ENCODE peak calls at places on chromosome 13, in ten cellular contexts. One of them, this sample, is unnamed.

GRCh38 chr13:48404952-48405351 is 8.0 kb downstream of the LPAR6 start:
- DNase-seq in hepatocyte: no peak
- DNase-seq in lower lobe of right lung: no peak
- DNase-seq in ascending aorta: no peak
- DNase-seq in K562: no peak
- DNase-seq in Peyer's patch: no peak
- DNase-seq in choroid plexus epithelial cell: peak
- DNase-seq in kidney: no peak
- DNase-seq in AG09309: no peak
- DNase-seq in thoracic aorta: no peak
- DNase-seq in this sample: peak

GRCh38 chr13:23828866-23829265 is 60.3 kb downstream of the MIPEP start:
- DNase-seq in hepatocyte: no peak
- DNase-seq in lower lobe of right lung: no peak
- DNase-seq in ascending aorta: no peak
- DNase-seq in K562: no peak
- DNase-seq in Peyer's patch: no peak
- DNase-seq in choroid plexus epithelial cell: peak
- DNase-seq in kidney: no peak
- DNase-seq in AG09309: peak
- DNase-seq in thoracic aorta: no peak
- DNase-seq in this sample: peak

GRCh38 chr13:29402168-29402621 is 193.3 kb downstream of the SLC7A1 start:
- DNase-seq in hepatocyte: peak
- DNase-seq in lower lobe of right lung: no peak
- DNase-seq in ascending aorta: no peak
- DNase-seq in K562: peak
- DNase-seq in Peyer's patch: no peak
- DNase-seq in choroid plexus epithelial cell: peak
- DNase-seq in kidney: no peak
- DNase-seq in AG09309: no peak
- DNase-seq in thoracic aorta: no peak
- DNase-seq in this sample: no peak

GRCh38 chr13:79566118-79566517 is 85.2 kb downstream of the NDFIP2 start:
- DNase-seq in hepatocyte: no peak
- DNase-seq in lower lobe of right lung: no peak
- DNase-seq in ascending aorta: no peak
- DNase-seq in K562: no peak
- DNase-seq in Peyer's patch: no peak
- DNase-seq in choroid plexus epithelial cell: no peak
- DNase-seq in kidney: no peak
- DNase-seq in AG09309: no peak
- DNase-seq in thoracic aorta: no peak
- DNase-seq in this sample: no peak

GRCh38 chr13:48094404-48094780 is 512 bp downstream of the MED4 start:
- DNase-seq in hepatocyte: no peak
- DNase-seq in lower lobe of right lung: no peak
- DNase-seq in ascending aorta: no peak
- DNase-seq in K562: peak
- DNase-seq in Peyer's patch: no peak
- DNase-seq in choroid plexus epithelial cell: peak
- DNase-seq in kidney: no peak
- DNase-seq in AG09309: no peak
- DNase-seq in thoracic aorta: no peak
- DNase-seq in this sample: peak

GRCh38 chr13:94481966-94482365 is 2.5 kb upstream of the DCT start:
- DNase-seq in hepatocyte: peak
- DNase-seq in lower lobe of right lung: no peak
- DNase-seq in ascending aorta: no peak
- DNase-seq in K562: no peak
- DNase-seq in Peyer's patch: no peak
- DNase-seq in choroid plexus epithelial cell: peak
- DNase-seq in kidney: no peak
- DNase-seq in AG09309: peak
- DNase-seq in thoracic aorta: no peak
- DNase-seq in this sample: peak

GRCh38 chr13:49086711-49087110 is 111.0 kb downstream of the FNDC3A start:
- DNase-seq in hepatocyte: no peak
- DNase-seq in lower lobe of right lung: no peak
- DNase-seq in ascending aorta: no peak
- DNase-seq in K562: no peak
- DNase-seq in Peyer's patch: no peak
- DNase-seq in choroid plexus epithelial cell: peak
- DNase-seq in kidney: no peak
- DNase-seq in AG09309: peak
- DNase-seq in thoracic aorta: no peak
- DNase-seq in this sample: peak

GRCh38 chr13:32086366-32086765 is 54.8 kb downstream of the FRY start:
- DNase-seq in hepatocyte: no peak
- DNase-seq in lower lobe of right lung: no peak
- DNase-seq in ascending aorta: no peak
- DNase-seq in K562: no peak
- DNase-seq in Peyer's patch: no peak
- DNase-seq in choroid plexus epithelial cell: no peak
- DNase-seq in kidney: no peak
- DNase-seq in AG09309: peak
- DNase-seq in thoracic aorta: no peak
- DNase-seq in this sample: peak

GRCh38 chr13:60229708-60230272 is 66.1 kb upstream of the DIAPH3 start:
- DNase-seq in hepatocyte: peak
- DNase-seq in lower lobe of right lung: no peak
- DNase-seq in ascending aorta: no peak
- DNase-seq in K562: peak
- DNase-seq in Peyer's patch: no peak
- DNase-seq in choroid plexus epithelial cell: no peak
- DNase-seq in kidney: no peak
- DNase-seq in AG09309: no peak
- DNase-seq in thoracic aorta: no peak
- DNase-seq in this sample: no peak

GRCh38 chr13:73657821-73658540 is 476.2 kb downstream of the KLF12 start:
- DNase-seq in hepatocyte: no peak
- DNase-seq in lower lobe of right lung: no peak
- DNase-seq in ascending aorta: peak
- DNase-seq in K562: no peak
- DNase-seq in Peyer's patch: no peak
- DNase-seq in choroid plexus epithelial cell: peak
- DNase-seq in kidney: no peak
- DNase-seq in AG09309: no peak
- DNase-seq in thoracic aorta: peak
- DNase-seq in this sample: peak

GRCh38 chr13:32314271-32314967 is 744 bp downstream of the ZAR1L start:
- DNase-seq in hepatocyte: no peak
- DNase-seq in lower lobe of right lung: peak
- DNase-seq in ascending aorta: peak
- DNase-seq in K562: no peak
- DNase-seq in Peyer's patch: peak
- DNase-seq in choroid plexus epithelial cell: no peak
- DNase-seq in kidney: peak
- DNase-seq in AG09309: no peak
- DNase-seq in thoracic aorta: no peak
- DNase-seq in this sample: no peak

GRCh38 chr13:99509477-99509876 is 8.2 kb downstream of the TM9SF2 start:
- DNase-seq in hepatocyte: no peak
- DNase-seq in lower lobe of right lung: no peak
- DNase-seq in ascending aorta: no peak
- DNase-seq in K562: no peak
- DNase-seq in Peyer's patch: no peak
- DNase-seq in choroid plexus epithelial cell: no peak
- DNase-seq in kidney: no peak
- DNase-seq in AG09309: no peak
- DNase-seq in thoracic aorta: no peak
- DNase-seq in this sample: no peak

DNA sequence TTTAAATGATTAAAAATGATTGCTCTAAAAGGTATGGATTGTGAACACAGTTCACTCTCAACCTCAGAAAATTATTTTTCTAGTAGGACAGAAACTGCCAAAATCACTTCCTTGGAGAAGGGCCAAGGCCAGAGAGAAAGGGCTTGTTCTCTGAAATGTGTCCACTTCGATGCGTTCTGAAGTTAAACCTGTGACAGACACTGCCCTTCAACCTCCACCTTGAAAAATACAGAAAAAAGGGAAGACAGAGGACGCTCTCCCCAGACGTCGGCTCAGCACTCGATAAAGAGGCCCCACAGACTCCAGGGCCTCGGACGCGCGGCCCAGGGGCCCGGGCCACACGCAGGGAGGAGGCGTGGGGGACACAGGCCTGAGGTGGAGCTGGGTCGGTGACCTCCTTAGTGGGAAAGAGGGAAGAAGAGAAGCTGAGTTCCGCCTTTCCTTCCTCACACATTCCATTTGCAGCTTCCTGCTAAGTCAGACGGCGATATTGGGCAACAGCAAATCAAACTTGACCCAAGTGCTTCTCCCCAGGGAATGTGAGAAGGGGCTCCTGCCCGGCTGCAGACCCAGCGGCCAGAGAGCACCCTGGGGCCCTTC is 63.6 kb downstream of the RASA3 start:
- DNase-seq in hepatocyte: no peak
- DNase-seq in lower lobe of right lung: no peak
- DNase-seq in ascending aorta: no peak
- DNase-seq in K562: no peak
- DNase-seq in Peyer's patch: peak
- DNase-seq in choroid plexus epithelial cell: peak
- DNase-seq in kidney: peak
- DNase-seq in AG09309: no peak
- DNase-seq in thoracic aorta: no peak
- DNase-seq in this sample: peak
- H3K4me3 ChIP-seq in hepatocyte: no peak
- H3K4me3 ChIP-seq in lower lobe of right lung: peak
- H3K4me3 ChIP-seq in ascending aorta: no peak
- H3K4me3 ChIP-seq in K562: no peak
- H3K4me3 ChIP-seq in Peyer's patch: no peak
- H3K4me3 ChIP-seq in choroid plexus epithelial cell: no peak
- H3K4me3 ChIP-seq in kidney: no peak
- H3K4me3 ChIP-seq in AG09309: no peak
- H3K4me3 ChIP-seq in thoracic aorta: peak
- H3K4me3 ChIP-seq in this sample: peak

DNA sequence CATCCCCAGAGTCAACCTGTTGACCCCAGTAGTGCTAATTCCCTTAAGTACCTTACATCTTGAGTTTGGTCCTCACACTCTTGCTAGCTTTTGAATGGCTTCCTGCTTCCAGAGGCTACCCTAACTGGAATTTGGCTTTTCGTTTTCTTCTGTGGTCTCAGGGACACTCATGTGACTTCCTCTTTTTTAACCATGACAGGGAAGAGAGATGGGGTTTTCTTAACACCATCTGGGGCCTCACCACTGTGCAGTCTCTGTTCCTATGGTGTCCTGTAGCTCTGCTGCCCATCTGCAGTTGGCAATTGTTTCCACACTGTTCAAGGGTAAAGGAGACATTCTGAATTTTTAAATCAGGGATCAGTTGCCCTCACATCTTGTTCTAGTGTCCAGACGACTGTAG is 66.7 kb downstream of the SLC10A2 start:
- DNase-seq in hepatocyte: no peak
- DNase-seq in lower lobe of right lung: no peak
- DNase-seq in ascending aorta: no peak
- DNase-seq in K562: no peak
- DNase-seq in Peyer's patch: no peak
- DNase-seq in choroid plexus epithelial cell: no peak
- DNase-seq in kidney: no peak
- DNase-seq in AG09309: no peak
- DNase-seq in thoracic aorta: no peak
- DNase-seq in this sample: no peak
- TF ChIP-seq CTCF in hepatocyte: no peak
- TF ChIP-seq CTCF in lower lobe of right lung: no peak
- TF ChIP-seq CTCF in ascending aorta: no peak
- TF ChIP-seq CTCF in K562: no peak
- TF ChIP-seq CTCF in Peyer's patch: no peak
- TF ChIP-seq CTCF in choroid plexus epithelial cell: no peak
- TF ChIP-seq CTCF in kidney: no peak
- TF ChIP-seq CTCF in AG09309: no peak
- TF ChIP-seq CTCF in thoracic aorta: no peak
- TF ChIP-seq CTCF in this sample: no peak

DNA sequence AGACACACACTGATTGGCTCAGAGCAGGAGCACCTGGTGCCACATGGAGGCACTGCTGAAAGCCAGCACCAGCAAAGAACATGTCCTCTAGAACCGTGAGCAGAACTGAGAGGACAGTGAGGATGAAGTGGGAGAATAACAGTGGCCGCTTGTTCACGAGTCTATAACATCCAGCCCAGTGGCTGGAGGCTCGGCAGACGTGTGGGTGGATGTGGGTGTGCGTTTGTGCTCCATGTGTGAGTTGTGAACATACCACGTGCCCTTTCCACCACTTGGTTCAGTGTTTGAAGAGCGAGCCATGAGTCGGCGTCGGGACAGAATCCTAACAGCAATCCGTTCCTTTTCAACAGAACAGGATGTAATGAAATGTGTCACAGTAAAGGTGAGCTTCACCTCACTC is 113.0 kb downstream of the SOX1 start:
- DNase-seq in hepatocyte: no peak
- DNase-seq in lower lobe of right lung: no peak
- DNase-seq in ascending aorta: no peak
- DNase-seq in K562: no peak
- DNase-seq in Peyer's patch: no peak
- DNase-seq in choroid plexus epithelial cell: no peak
- DNase-seq in kidney: no peak
- DNase-seq in AG09309: no peak
- DNase-seq in thoracic aorta: no peak
- DNase-seq in this sample: no peak
- H3K4me3 ChIP-seq in hepatocyte: no peak
- H3K4me3 ChIP-seq in lower lobe of right lung: no peak
- H3K4me3 ChIP-seq in ascending aorta: no peak
- H3K4me3 ChIP-seq in K562: no peak
- H3K4me3 ChIP-seq in Peyer's patch: no peak
- H3K4me3 ChIP-seq in choroid plexus epithelial cell: no peak
- H3K4me3 ChIP-seq in kidney: no peak
- H3K4me3 ChIP-seq in AG09309: no peak
- H3K4me3 ChIP-seq in thoracic aorta: no peak
- H3K4me3 ChIP-seq in this sample: no peak

GRCh38 chr13:24865158-24865557 is 101.2 kb downstream of the RNF17 start:
- DNase-seq in hepatocyte: no peak
- DNase-seq in lower lobe of right lung: no peak
- DNase-seq in ascending aorta: no peak
- DNase-seq in K562: no peak
- DNase-seq in Peyer's patch: no peak
- DNase-seq in choroid plexus epithelial cell: peak
- DNase-seq in kidney: no peak
- DNase-seq in AG09309: no peak
- DNase-seq in thoracic aorta: no peak
- DNase-seq in this sample: peak
- TF ChIP-seq CTCF in hepatocyte: peak
- TF ChIP-seq CTCF in lower lobe of right lung: no peak
- TF ChIP-seq CTCF in ascending aorta: no peak
- TF ChIP-seq CTCF in K562: no peak
- TF ChIP-seq CTCF in Peyer's patch: no peak
- TF ChIP-seq CTCF in choroid plexus epithelial cell: peak
- TF ChIP-seq CTCF in kidney: no peak
- TF ChIP-seq CTCF in AG09309: peak
- TF ChIP-seq CTCF in thoracic aorta: peak
- TF ChIP-seq CTCF in this sample: peak

DNA sequence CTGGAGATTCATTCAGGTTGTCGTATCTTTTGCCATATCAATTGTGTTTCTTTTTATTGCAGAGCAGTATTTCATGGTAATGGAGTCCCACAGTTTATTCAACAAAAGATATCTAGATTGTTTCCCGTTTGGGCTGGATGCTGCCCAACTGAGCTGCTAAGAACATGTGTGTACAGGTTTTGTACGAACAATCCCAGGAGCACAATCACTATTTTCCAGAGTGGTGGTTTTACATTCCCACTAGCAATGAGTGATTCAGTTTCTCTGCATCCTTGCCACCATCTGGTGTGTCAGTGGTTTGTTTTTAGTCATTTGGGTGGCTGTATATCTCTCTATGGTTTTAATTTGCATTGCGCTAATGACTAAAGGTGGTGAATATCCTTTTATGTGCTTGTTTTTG is 52.7 kb upstream of the ZDHHC20 start:
- DNase-seq in hepatocyte: no peak
- DNase-seq in lower lobe of right lung: no peak
- DNase-seq in ascending aorta: no peak
- DNase-seq in K562: no peak
- DNase-seq in Peyer's patch: no peak
- DNase-seq in choroid plexus epithelial cell: no peak
- DNase-seq in kidney: no peak
- DNase-seq in AG09309: peak
- DNase-seq in thoracic aorta: no peak
- DNase-seq in this sample: peak
- H3K4me3 ChIP-seq in hepatocyte: no peak
- H3K4me3 ChIP-seq in lower lobe of right lung: no peak
- H3K4me3 ChIP-seq in ascending aorta: no peak
- H3K4me3 ChIP-seq in K562: no peak
- H3K4me3 ChIP-seq in Peyer's patch: no peak
- H3K4me3 ChIP-seq in choroid plexus epithelial cell: no peak
- H3K4me3 ChIP-seq in kidney: no peak
- H3K4me3 ChIP-seq in AG09309: no peak
- H3K4me3 ChIP-seq in thoracic aorta: no peak
- H3K4me3 ChIP-seq in this sample: no peak